ENCODE peak calls at places on chromosomes 12 and 14, in five cellular contexts. Y, O, H, P and R are unnamed samples.

GRCh38 chr12:52243264-52243773 is 10.3 kb downstream of the KRT7 start:
- DNase-seq in P (no peak), O (peak), Y (peak), H (no peak), R (peak)

GRCh38 chr12:64016521-64016920 is 172.0 kb downstream of the SRGAP1 start:
- DNase-seq in H (no peak), P (no peak), O (no peak), Y (no peak), R (no peak)

GRCh38 chr12:57735952-57736742 is 2.4 kb downstream of the AGAP2 start:
- DNase-seq in P (peak), H (peak), Y (peak), O (no peak), R (peak)

GRCh38 chr12:41189395-41190251 is 1.5 kb downstream of the PDZRN4 start:
- DNase-seq in P (peak), O (no peak), Y (peak), H (no peak), R (no peak)

GRCh38 chr14:91144425-91145145 is 30.7 kb downstream of the DGLUCY start:
- DNase-seq in Y (peak), O (no peak), P (no peak), H (no peak), R (peak)

GRCh38 chr14:96790211-96790610 is 7.0 kb upstream of the VRK1 start:
- DNase-seq in P (no peak), O (no peak), H (no peak), Y (no peak), R (no peak)

GRCh38 chr14:21248338-21248737 is 20.9 kb downstream of the HNRNPC start:
- DNase-seq in O (no peak), P (no peak), H (no peak), Y (no peak), R (no peak)

GRCh38 chr14:32608880-32609279 is 279.8 kb downstream of the AKAP6 start:
- DNase-seq in O (no peak), Y (no peak), P (no peak), H (peak), R (no peak)

GRCh38 chr14:32382704-32383103 is 53.6 kb downstream of the AKAP6 start:
- DNase-seq in O (no peak), Y (peak), P (no peak), H (peak), R (no peak)

GRCh38 chr12:9064815-9065606 is 50.7 kb downstream of the A2M start:
- DNase-seq in O (peak), Y (peak), H (peak), P (peak), R (peak)

GRCh38 chr12:108858399-108859074 is 1.2 kb upstream of the SSH1 start:
- DNase-seq in Y (no peak), P (peak), O (no peak), H (no peak), R (no peak)

GRCh38 chr12:108313609-108314331 is 25.3 kb downstream of the CMKLR1 start:
- DNase-seq in Y (peak), O (no peak), P (no peak), H (no peak), R (no peak)

GRCh38 chr12:68352067-68352466 is 19.9 kb upstream of the MDM1 start:
- DNase-seq in O (peak), P (no peak), H (no peak), Y (no peak), R (no peak)

GRCh38 chr14:101958418-101959185 is 5.8 kb upstream of the DYNC1H1 start:
- DNase-seq in P (no peak), O (no peak), Y (no peak), H (no peak), R (no peak)